ENCODE peak calls at places on chromosomes 13 and 19, in four cellular contexts. C is retinal pigment epithelial cell, S is esophagus muscularis mucosa, D is NB4. M is an unnamed sample.
A peak's percentile ranks its signal among the peaks of the same experiment; 100 is the strongest.

GRCh38 chr19:15643387-15643786 is 2.7 kb downstream of the CYP4F3 start:
- DNase-seq in S (peak; percentile 47), D (no peak), C (no peak), M (no peak)

GRCh38 chr13:50801087-50801931 is 42.2 kb downstream of the DLEU7 start:
- DNase-seq in S (no peak), D (peak; percentile 91), C (peak; percentile 39), M (peak; percentile 7)

GRCh38 chr19:30620354-30620753 is 248.2 kb downstream of the ZNF536 start:
- DNase-seq in D (no peak), C (no peak), S (peak; percentile 87), M (no peak)

GRCh38 chr13:25409938-25410337 is 38.2 kb downstream of the ATP8A2 start:
- DNase-seq in S (no peak), D (no peak), C (no peak), M (no peak)

GRCh38 chr19:30672926-30673325 is 300.7 kb downstream of the ZNF536 start:
- DNase-seq in C (no peak), S (no peak), D (no peak), M (no peak)

GRCh38 chr19:49497047-49497789 is 984 bp downstream of the RPS11 start:
- DNase-seq in C (no peak), S (no peak), D (peak; percentile 87), M (no peak)

GRCh38 chr19:6216996-6217751 is 62.6 kb downstream of the MLLT1 start:
- DNase-seq in C (peak; percentile 93), D (no peak), S (no peak), M (no peak)

GRCh38 chr13:99955747-99956472 is 15.7 kb downstream of the ZIC5 start:
- DNase-seq in C (no peak), S (no peak), D (peak; percentile 43), M (no peak)

GRCh38 chr19:5799247-5800241 is 5.3 kb upstream of the NRTN start:
- DNase-seq in S (no peak), D (no peak), C (no peak), M (no peak)

GRCh38 chr13:30819136-30819875 is 84.0 kb downstream of the ALOX5AP start:
- DNase-seq in C (no peak), D (no peak), S (no peak), M (peak; percentile 35)

GRCh38 chr19:8575467-8575997 is 1.7 kb downstream of the MYO1F start:
- DNase-seq in S (no peak), D (peak; percentile 88), C (no peak), M (no peak)

GRCh38 chr13:75748874-75749273 is 112.7 kb downstream of the LMO7 start:
- DNase-seq in C (no peak), D (no peak), S (no peak), M (no peak)

GRCh38 chr13:45749026-45749759 is 47.1 kb downstream of the CBY2 start:
- DNase-seq in D (no peak), S (no peak), C (peak; percentile 87), M (no peak)

GRCh38 chr19:43430142-43430710 is 15.5 kb downstream of the TEX101 start:
- DNase-seq in S (no peak), D (no peak), C (no peak), M (no peak)
- TF ChIP-seq CTCF in S (no peak), D (peak; percentile 17), C (peak; percentile 23), M (peak; percentile 20)

GRCh38 chr13:106591299-106591698 is 23.4 kb upstream of the ARGLU1 start:
- DNase-seq in C (no peak), D (no peak), S (no peak), M (no peak)
- TF ChIP-seq CTCF in C (no peak), D (no peak), S (no peak), M (no peak)

DNA sequence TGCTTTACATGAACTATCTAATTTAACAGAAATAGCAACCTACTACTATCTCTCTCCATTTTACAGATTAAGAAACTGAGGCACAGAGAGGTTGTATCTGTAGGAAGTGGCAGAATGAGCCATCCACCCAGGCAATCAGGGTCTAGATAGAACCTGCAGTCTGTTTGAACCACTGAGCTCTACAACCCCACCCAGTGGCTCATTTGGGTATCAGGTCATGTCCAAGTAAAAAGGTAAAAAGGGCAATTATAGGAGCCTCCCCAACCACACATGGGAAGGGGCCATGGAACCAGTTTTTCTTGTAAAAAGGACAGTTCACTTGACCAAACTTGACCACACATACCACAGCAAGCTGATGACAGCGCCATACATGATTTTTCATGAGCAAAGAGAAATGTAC is 92.9 kb upstream of the SGCG start:
- DNase-seq in C (no peak), S (no peak), D (peak; percentile 43), M (no peak)
- TF ChIP-seq CTCF in C (peak; percentile 62), S (no peak), D (peak; percentile 84), M (peak; percentile 80)

DNA sequence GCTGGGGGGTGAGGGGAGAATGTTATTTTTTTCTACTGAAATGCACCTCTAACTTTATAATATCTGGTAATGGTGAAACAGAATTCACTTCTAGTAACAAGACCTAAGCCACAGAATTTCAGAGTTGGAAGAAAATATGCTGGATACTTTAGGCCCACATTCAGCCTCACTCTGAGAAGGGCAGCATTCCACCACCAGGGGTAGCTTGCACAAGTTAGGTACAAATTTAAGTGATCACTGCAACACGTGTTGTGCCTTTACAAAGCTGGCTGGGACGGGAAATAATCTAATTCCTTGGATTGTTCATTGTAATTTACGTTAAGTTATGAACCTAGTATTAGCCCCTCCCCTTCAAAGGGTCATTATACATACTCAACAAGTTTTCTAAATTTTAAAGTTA is 192.3 kb downstream of the RGCC start:
- DNase-seq in D (no peak), S (no peak), C (no peak), M (no peak)
- TF ChIP-seq CTCF in D (peak; percentile 8), S (peak; percentile 21), C (peak; percentile 65), M (peak; percentile 51)